ENCODE peak calls at places on chromosomes 12 and 14, in five cellular contexts. One of them, this sample, is unnamed.

GRCh38 chr12:11014234-11014633 is 8.2 kb downstream of the TAS2R19 start:
- DNase-seq in GM23248: peak
- DNase-seq in neural progenitor cell: no peak
- DNase-seq in neuronal stem cell: no peak
- DNase-seq in HCT116: no peak
- DNase-seq in this sample: no peak

GRCh38 chr12:60148109-60148508 is 552.3 kb downstream of the SLC16A7 start:
- DNase-seq in GM23248: peak
- DNase-seq in neuronal stem cell: no peak
- DNase-seq in HCT116: no peak
- DNase-seq in neural progenitor cell: no peak
- DNase-seq in this sample: peak

GRCh38 chr12:131642101-131642540 is 68.8 kb upstream of the SFSWAP start:
- DNase-seq in neuronal stem cell: no peak
- DNase-seq in neural progenitor cell: no peak
- DNase-seq in HCT116: peak
- DNase-seq in GM23248: no peak
- DNase-seq in this sample: peak

GRCh38 chr12:62730649-62731377 is 204.1 kb downstream of the PPM1H start:
- DNase-seq in neural progenitor cell: no peak
- DNase-seq in neuronal stem cell: no peak
- DNase-seq in GM23248: peak
- DNase-seq in HCT116: no peak
- DNase-seq in this sample: peak

GRCh38 chr12:89770391-89770790 is 61.8 kb upstream of the ATP2B1 start:
- DNase-seq in neural progenitor cell: no peak
- DNase-seq in GM23248: no peak
- DNase-seq in HCT116: no peak
- DNase-seq in neuronal stem cell: no peak
- DNase-seq in this sample: no peak

GRCh38 chr12:106342397-106343212 is 14.9 kb upstream of the POLR3B start:
- DNase-seq in neural progenitor cell: no peak
- DNase-seq in GM23248: peak
- DNase-seq in neuronal stem cell: no peak
- DNase-seq in HCT116: no peak
- DNase-seq in this sample: peak

GRCh38 chr14:51643137-51643536 is 8.6 kb upstream of the FRMD6 start:
- DNase-seq in GM23248: peak
- DNase-seq in HCT116: no peak
- DNase-seq in neural progenitor cell: no peak
- DNase-seq in neuronal stem cell: no peak
- DNase-seq in this sample: no peak

GRCh38 chr14:61479746-61480502 is 158.5 kb downstream of the PRKCH start:
- DNase-seq in neural progenitor cell: no peak
- DNase-seq in GM23248: peak
- DNase-seq in neuronal stem cell: no peak
- DNase-seq in HCT116: no peak
- DNase-seq in this sample: peak

GRCh38 chr14:95220663-95221231 is 63.4 kb upstream of the DICER1 start:
- DNase-seq in GM23248: peak
- DNase-seq in neuronal stem cell: no peak
- DNase-seq in HCT116: no peak
- DNase-seq in neural progenitor cell: peak
- DNase-seq in this sample: no peak

GRCh38 chr14:105467249-105467941 is 7.2 kb upstream of the CRIP2 start:
- DNase-seq in neuronal stem cell: no peak
- DNase-seq in neural progenitor cell: no peak
- DNase-seq in HCT116: no peak
- DNase-seq in GM23248: no peak
- DNase-seq in this sample: no peak

GRCh38 chr12:108603743-108604142 is 5.9 kb upstream of the TMEM119 start:
- DNase-seq in neuronal stem cell: no peak
- DNase-seq in HCT116: no peak
- DNase-seq in GM23248: no peak
- DNase-seq in neural progenitor cell: no peak
- DNase-seq in this sample: no peak
- H3K4me2 ChIP-seq in neuronal stem cell: no peak
- H3K4me2 ChIP-seq in HCT116: no peak
- H3K4me2 ChIP-seq in GM23248: no peak
- H3K4me2 ChIP-seq in neural progenitor cell: no peak
- H3K4me2 ChIP-seq in this sample: no peak

DNA sequence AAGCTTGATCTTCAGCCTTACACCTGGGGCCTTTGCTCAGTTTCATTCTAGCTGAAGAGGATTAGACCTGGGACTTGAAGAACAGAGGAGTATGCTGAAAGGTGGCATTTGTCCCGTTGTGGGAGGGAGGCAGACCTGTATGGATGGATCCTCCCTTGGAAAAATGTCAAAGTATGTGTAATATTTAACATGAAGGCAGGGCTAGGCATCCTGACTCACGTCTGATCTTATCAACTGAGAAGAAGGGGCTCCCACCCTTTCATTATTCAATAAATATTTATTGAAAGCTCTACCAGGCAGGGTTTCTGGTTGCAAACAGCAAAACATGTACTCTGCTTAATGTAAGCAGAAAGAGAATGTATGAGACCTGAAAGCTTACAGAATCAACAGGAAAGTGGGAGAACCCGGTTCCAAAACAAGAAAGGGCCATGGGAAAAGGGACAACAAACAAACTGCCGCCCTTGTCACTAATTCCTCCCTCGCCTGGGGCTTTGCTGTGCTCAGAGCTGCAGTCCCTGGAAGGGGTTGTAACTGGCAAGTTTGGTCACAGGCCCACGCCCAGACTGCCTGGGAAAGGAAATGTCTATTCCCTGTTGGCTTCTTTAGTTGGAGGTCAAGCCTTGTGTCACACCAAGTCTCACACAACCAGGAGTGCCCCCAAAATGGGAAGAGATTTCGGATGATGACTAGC is 37.1 kb downstream of the RAB35 start:
- DNase-seq in neural progenitor cell: no peak
- DNase-seq in neuronal stem cell: no peak
- DNase-seq in GM23248: peak
- DNase-seq in HCT116: peak
- DNase-seq in this sample: no peak
- H3K4me2 ChIP-seq in neural progenitor cell: no peak
- H3K4me2 ChIP-seq in neuronal stem cell: no peak
- H3K4me2 ChIP-seq in GM23248: no peak
- H3K4me2 ChIP-seq in HCT116: peak
- H3K4me2 ChIP-seq in this sample: no peak

GRCh38 chr12:80697270-80697887 is 10.1 kb upstream of the MYF6 start:
- DNase-seq in HCT116: no peak
- DNase-seq in neural progenitor cell: no peak
- DNase-seq in GM23248: no peak
- DNase-seq in neuronal stem cell: no peak
- DNase-seq in this sample: no peak
- H3K4me2 ChIP-seq in HCT116: no peak
- H3K4me2 ChIP-seq in neural progenitor cell: no peak
- H3K4me2 ChIP-seq in GM23248: no peak
- H3K4me2 ChIP-seq in neuronal stem cell: no peak
- H3K4me2 ChIP-seq in this sample: no peak

GRCh38 chr14:56795284-56795622 is 15.0 kb downstream of the OTX2 start:
- DNase-seq in HCT116: no peak
- DNase-seq in GM23248: no peak
- DNase-seq in neural progenitor cell: no peak
- DNase-seq in neuronal stem cell: no peak
- DNase-seq in this sample: no peak
- H3K4me2 ChIP-seq in HCT116: no peak
- H3K4me2 ChIP-seq in GM23248: no peak
- H3K4me2 ChIP-seq in neural progenitor cell: peak
- H3K4me2 ChIP-seq in neuronal stem cell: peak
- H3K4me2 ChIP-seq in this sample: no peak

GRCh38 chr14:50601405-50601804 is 41.5 kb downstream of the ATL1 start:
- DNase-seq in GM23248: peak
- DNase-seq in neural progenitor cell: no peak
- DNase-seq in HCT116: no peak
- DNase-seq in neuronal stem cell: no peak
- DNase-seq in this sample: no peak
- H3K4me2 ChIP-seq in GM23248: peak
- H3K4me2 ChIP-seq in neural progenitor cell: no peak
- H3K4me2 ChIP-seq in HCT116: peak
- H3K4me2 ChIP-seq in neuronal stem cell: no peak
- H3K4me2 ChIP-seq in this sample: no peak

DNA sequence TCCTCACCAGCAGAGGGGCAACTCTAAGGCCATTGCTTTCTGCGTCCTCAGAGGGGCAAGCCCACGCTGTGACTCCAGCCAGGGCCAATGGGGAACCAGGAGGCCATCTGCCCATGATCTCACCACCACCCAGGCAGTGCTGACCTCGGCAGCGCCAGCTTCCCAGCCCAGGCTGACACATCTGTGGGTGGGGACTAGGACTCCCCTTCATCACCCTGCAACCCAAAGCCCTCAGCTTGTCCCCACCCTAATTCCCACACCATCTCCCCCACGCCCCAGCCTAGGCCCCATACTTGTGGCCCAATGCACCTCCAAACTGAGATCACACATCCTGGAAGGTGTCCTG is 58.6 kb downstream of the VWF start:
- DNase-seq in neural progenitor cell: no peak
- DNase-seq in GM23248: peak
- DNase-seq in neuronal stem cell: no peak
- DNase-seq in HCT116: no peak
- DNase-seq in this sample: no peak
- H3K4me2 ChIP-seq in neural progenitor cell: no peak
- H3K4me2 ChIP-seq in GM23248: no peak
- H3K4me2 ChIP-seq in neuronal stem cell: no peak
- H3K4me2 ChIP-seq in HCT116: no peak
- H3K4me2 ChIP-seq in this sample: no peak

This sample was measured in endothelial cell of umbilical vein.